ENCODE peak calls at places on chromosome 17, in seven cellular contexts. O is transverse colon, S is heart left ventricle, Q is tibial nerve, J is uterus, Y is suprapubic skin, E is IMR-90. N is an unnamed sample.

GRCh38 chr17:83189673-83190385 is 110.4 kb downstream of the METRNL start:
- DNase-seq in O (no peak), S (peak; percentile 73), Q (peak; percentile 71), J (peak; percentile 18), Y (peak; percentile 88), E (peak; percentile 90), N (peak; percentile 18)

GRCh38 chr17:29588017-29588557 is 1.4 kb downstream of the GIT1 start:
- DNase-seq in O (no peak), S (no peak), Q (no peak), J (no peak), Y (no peak), E (no peak), N (no peak)

GRCh38 chr17:72477529-72477928 is 356.7 kb downstream of the SOX9 start:
- DNase-seq in O (peak; percentile 70), S (no peak), Q (no peak), J (no peak), Y (no peak), E (no peak), N (peak; percentile 38)

GRCh38 chr17:67488161-67488560 is 111.1 kb downstream of the PITPNC1 start:
- DNase-seq in O (no peak), S (peak; percentile 58), Q (no peak), J (no peak), Y (peak; percentile 83), E (no peak), N (no peak)

GRCh38 chr17:73532441-73532901 is 111.8 kb downstream of the SDK2 start:
- DNase-seq in O (no peak), S (no peak), Q (no peak), J (no peak), Y (no peak), E (no peak), N (no peak)

GRCh38 chr17:42422412-42422957 is 571 bp downstream of the CAVIN1 start:
- DNase-seq in O (no peak), S (peak; percentile 54), Q (no peak), J (no peak), Y (no peak), E (peak; percentile 32), N (no peak)

GRCh38 chr17:59427425-59427921 is 96.0 kb downstream of the YPEL2 start:
- DNase-seq in O (no peak), S (peak; percentile 47), Q (no peak), J (peak; percentile 36), Y (no peak), E (peak; percentile 45), N (no peak)

GRCh38 chr17:34306466-34306865 is 12.8 kb upstream of the CCL8 start:
- DNase-seq in O (no peak), S (no peak), Q (no peak), J (no peak), Y (no peak), E (peak; percentile 87), N (no peak)

GRCh38 chr17:8744086-8744781 is 402 bp downstream of the CCDC42 start:
- DNase-seq in O (no peak), S (no peak), Q (no peak), J (no peak), Y (no peak), E (no peak), N (no peak)

GRCh38 chr17:60390223-60390622 is 1.7 kb downstream of the USP32 start:
- DNase-seq in O (no peak), S (no peak), Q (no peak), J (no peak), Y (no peak), E (peak; percentile 47), N (no peak)

GRCh38 chr17:11997147-11997971 is at the start of gene ZNF18:
- DNase-seq in O (peak; percentile 98), S (peak; percentile 99), Q (peak; percentile 91), J (peak; percentile 95), Y (peak; percentile 98), E (peak; percentile 90), N (peak; percentile 92)

GRCh38 chr17:27526603-27527002 is 70.4 kb downstream of the KSR1 start:
- DNase-seq in O (peak; percentile 44), S (no peak), Q (no peak), J (no peak), Y (no peak), E (peak; percentile 61), N (no peak)

GRCh38 chr17:59483860-59484259 is 81.5 kb upstream of the DHX40 start:
- DNase-seq in O (no peak), S (no peak), Q (no peak), J (no peak), Y (no peak), E (no peak), N (no peak)

GRCh38 chr17:3447625-3448024 is 14.0 kb upstream of the OR1E2 start:
- DNase-seq in O (no peak), S (no peak), Q (no peak), J (no peak), Y (no peak), E (no peak), N (no peak)

GRCh38 chr17:80025140-80025539 is 10.5 kb downstream of the TBC1D16 start:
- DNase-seq in O (peak; percentile 44), S (no peak), Q (no peak), J (no peak), Y (no peak), E (no peak), N (peak; percentile 84)

GRCh38 chr17:37527249-37527851 is 37.7 kb downstream of the DUSP14 start:
- DNase-seq in O (no peak), S (no peak), Q (no peak), J (no peak), Y (no peak), E (peak; percentile 70), N (no peak)

GRCh38 chr17:50153650-50154575 is 3.4 kb upstream of the PPP1R9B start:
- DNase-seq in O (no peak), S (peak; percentile 78), Q (no peak), J (no peak), Y (no peak), E (no peak), N (peak; percentile 60)

DNA sequence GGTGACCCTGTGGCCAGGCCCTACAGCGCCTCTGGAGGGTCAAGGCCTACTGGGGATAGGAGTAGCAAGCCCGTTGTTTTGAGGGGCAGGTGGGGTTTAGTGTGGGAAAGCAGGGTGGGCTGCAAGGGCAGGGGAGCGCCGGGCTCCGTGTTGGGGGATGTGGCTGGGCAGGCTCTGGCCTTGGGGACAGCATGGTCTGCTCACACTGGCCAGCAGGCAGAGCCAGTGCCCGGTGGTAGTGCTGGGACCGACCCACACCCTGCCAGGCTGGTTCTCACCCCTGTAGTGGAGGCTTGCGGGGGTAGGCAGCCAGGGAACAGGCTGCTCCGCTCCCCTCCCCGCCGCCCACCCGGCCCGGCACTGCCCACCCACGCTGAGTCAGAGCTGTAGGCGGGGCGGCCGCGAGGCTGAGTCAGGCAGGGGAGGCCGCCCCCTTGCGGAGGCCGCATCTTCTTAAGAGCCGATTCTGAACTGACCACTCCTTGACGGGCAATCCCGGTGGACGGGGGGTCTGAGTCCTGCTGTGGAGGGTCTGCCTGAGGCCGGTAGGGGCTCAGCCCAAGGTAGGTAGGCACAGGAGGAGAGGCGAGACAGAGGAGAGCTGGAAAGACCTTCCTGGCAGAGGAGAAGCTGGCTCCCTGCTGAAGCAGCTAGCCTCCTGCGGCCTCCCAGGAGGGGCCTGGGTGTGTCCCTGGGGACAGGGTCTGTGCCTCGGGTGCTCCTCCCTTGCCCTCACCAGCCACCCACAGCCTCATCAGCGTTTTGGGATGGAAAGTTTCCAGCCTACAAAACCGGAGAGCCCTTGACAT is 62.4 kb downstream of the BAIAP2 start:
- DNase-seq in O (peak; percentile 68), S (peak; percentile 86), Q (peak; percentile 83), J (peak; percentile 89), Y (peak; percentile 93), E (peak; percentile 84), N (no peak)
- TF ChIP-seq POLR2A in O (no peak), S (no peak), Q (peak; percentile 45), J (peak; percentile 39), Y (no peak), E (peak; percentile 67), N (no peak)

GRCh38 chr17:78883533-78884131 is 19.4 kb downstream of the CEP295NL start:
- DNase-seq in O (peak; percentile 58), S (peak; percentile 89), Q (peak; percentile 83), J (peak; percentile 92), Y (peak; percentile 92), E (peak; percentile 97), N (peak; percentile 82)
- TF ChIP-seq POLR2A in O (peak; percentile 22), S (peak; percentile 41), Q (peak; percentile 75), J (peak; percentile 69), Y (no peak), E (peak; percentile 49), N (peak; percentile 20)

DNA sequence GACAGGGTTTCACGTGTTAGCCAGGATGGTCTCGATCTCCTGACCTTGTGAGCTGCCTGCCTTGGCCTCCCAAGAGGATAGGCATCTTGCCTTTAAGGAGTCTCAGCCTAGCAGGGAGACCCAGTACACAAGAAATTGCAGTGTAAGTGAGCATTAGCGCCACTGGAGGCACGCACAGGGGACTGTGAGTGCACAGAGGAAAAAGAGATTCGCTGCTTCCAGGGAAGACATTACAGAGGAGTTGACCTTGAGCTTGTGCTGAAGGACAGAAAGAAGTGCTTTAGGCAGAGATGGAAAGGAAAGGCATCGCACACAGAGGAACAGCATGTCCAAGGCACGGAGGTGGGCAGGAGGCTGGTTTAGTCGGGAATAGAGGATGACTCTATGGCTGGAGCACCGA is 4.8 kb downstream of the CD300LG start:
- DNase-seq in O (no peak), S (no peak), Q (no peak), J (no peak), Y (no peak), E (no peak), N (no peak)
- TF ChIP-seq POLR2A in O (no peak), S (no peak), Q (no peak), J (no peak), Y (no peak), E (no peak), N (no peak)

GRCh38 chr17:75126954-75127353 is 4.6 kb downstream of the NT5C start:
- DNase-seq in O (no peak), S (no peak), Q (no peak), J (no peak), Y (no peak), E (no peak), N (no peak)

GRCh38 chr17:75124819-75125162 is 6.8 kb downstream of the NT5C start:
- DNase-seq in O (no peak), S (no peak), Q (no peak), J (no peak), Y (no peak), E (no peak), N (no peak)

GRCh38 chr17:75128694-75129505 is 2.6 kb downstream of the NT5C start:
- DNase-seq in O (no peak), S (no peak), Q (no peak), J (no peak), Y (no peak), E (no peak), N (no peak)

GRCh38 chr17:75125984-75126383 is 5.6 kb downstream of the NT5C start:
- DNase-seq in O (no peak), S (no peak), Q (no peak), J (no peak), Y (no peak), E (no peak), N (no peak)

DNA sequence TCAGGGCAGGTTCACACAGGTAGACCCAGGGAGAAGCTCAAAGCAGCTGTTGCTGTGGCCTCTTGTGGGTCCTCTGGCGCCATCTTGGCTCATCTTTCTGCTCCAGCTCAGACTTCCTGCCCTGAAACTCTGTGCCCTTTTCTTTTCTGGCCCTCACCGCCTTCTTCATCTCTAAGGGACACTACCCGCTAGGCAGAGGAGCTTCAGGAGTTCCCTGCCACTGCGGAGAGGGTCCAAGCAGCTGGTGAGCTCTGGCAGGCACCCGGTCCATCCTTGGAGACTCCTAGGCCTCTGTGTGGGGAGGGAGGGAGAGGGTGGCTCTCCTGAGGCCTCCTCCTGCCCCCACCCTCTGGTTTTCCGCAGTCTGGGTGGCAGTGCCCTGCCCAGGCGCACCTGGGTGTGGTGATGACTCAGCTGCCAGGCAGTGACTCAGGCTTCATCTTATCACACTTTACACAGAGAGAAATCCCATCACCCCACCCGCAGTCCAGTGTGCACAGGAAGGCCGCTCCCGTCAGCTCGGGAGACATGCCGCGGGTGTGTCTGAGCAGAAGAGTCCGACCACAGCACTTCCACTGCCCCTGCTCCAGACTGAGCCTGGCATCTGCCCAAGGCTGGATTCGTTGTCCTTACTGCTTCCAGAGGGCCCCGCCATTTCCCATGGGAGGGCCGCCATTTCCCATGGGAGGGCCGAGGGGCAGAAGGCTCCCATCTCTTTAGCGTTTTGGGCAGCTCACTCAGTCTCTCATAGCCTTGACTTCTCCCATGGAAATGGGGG is 7.3 kb downstream of the NT5C start:
- DNase-seq in O (peak; percentile 95), S (peak; percentile 59), Q (no peak), J (peak; percentile 57), Y (no peak), E (peak; percentile 18), N (no peak)
- TF ChIP-seq POLR2A in O (peak; percentile 79), S (no peak), Q (no peak), J (no peak), Y (no peak), E (no peak), N (no peak)